ENCODE peak calls at places on chromosomes 11 and 22, in ten cellular contexts. X, G, K, Y, U, A, J, S, I and O are unnamed samples.

GRCh38 chr11:135027461-135027860 is 615.4 kb upstream of the B3GAT1 start:
- DNase-seq in S (peak; percentile 42), U (peak; percentile 38), K (peak; percentile 50), G (peak; percentile 65), Y (peak; percentile 89), I (no peak), A (no peak), J (peak; percentile 44), X (no peak), O (no peak)

GRCh38 chr11:111402411-111402810 is 23.3 kb upstream of the POU2AF1 start:
- DNase-seq in G (no peak), I (no peak), J (no peak), S (no peak), X (no peak), A (no peak), Y (no peak), K (no peak), U (no peak), O (no peak)

GRCh38 chr22:49975543-49976389 is 15.2 kb downstream of the PIM3 start:
- DNase-seq in U (no peak), Y (peak; percentile 67), S (peak; percentile 24), I (peak; percentile 50), K (no peak), J (peak; percentile 28), A (no peak), G (no peak), X (peak; percentile 41), O (peak; percentile 12)

GRCh38 chr11:123203934-123204333 is 8.9 kb upstream of the CLMP start:
- DNase-seq in U (no peak), G (no peak), J (peak; percentile 63), A (no peak), K (no peak), X (no peak), Y (no peak), S (peak; percentile 26), I (no peak), O (no peak)

GRCh38 chr22:20116376-20116950 is 559 bp downstream of the RANBP1 start:
- DNase-seq in Y (peak; percentile 20), U (no peak), I (no peak), X (no peak), G (no peak), K (no peak), J (peak; percentile 20), S (no peak), A (no peak), O (peak; percentile 39)

GRCh38 chr11:93775289-93775688 is 8.8 kb upstream of the MED17 start:
- DNase-seq in G (no peak), J (peak; percentile 27), S (no peak), U (peak; percentile 26), I (no peak), A (no peak), K (peak; percentile 48), X (peak; percentile 4), Y (peak; percentile 83), O (no peak)

GRCh38 chr11:86370171-86370570 is 4.5 kb upstream of the CCDC81 start:
- DNase-seq in A (no peak), G (no peak), U (no peak), Y (no peak), X (no peak), K (no peak), J (no peak), S (no peak), I (no peak), O (no peak)

GRCh38 chr11:107696140-107696539 is 15.7 kb downstream of the SLN start:
- DNase-seq in A (no peak), Y (no peak), U (peak; percentile 90), J (peak; percentile 95), G (no peak), I (no peak), S (peak; percentile 97), K (peak; percentile 99), X (peak; percentile 71), O (no peak)

GRCh38 chr11:34162507-34162848 is 57.0 kb downstream of the NAT10 start:
- DNase-seq in J (no peak), A (no peak), Y (no peak), S (no peak), K (no peak), U (no peak), G (no peak), X (no peak), I (no peak), O (no peak)

GRCh38 chr11:59172345-59173079 is 580 bp downstream of the DTX4 start:
- DNase-seq in X (no peak), K (peak; percentile 13), S (no peak), I (peak; percentile 50), Y (peak; percentile 52), A (peak; percentile 11), J (peak; percentile 42), U (no peak), G (no peak), O (no peak)

GRCh38 chr11:65625628-65626342 is 10.2 kb downstream of the PCNX3 start:
- DNase-seq in J (peak; percentile 65), U (peak; percentile 56), S (no peak), K (no peak), G (no peak), I (no peak), A (peak; percentile 48), X (peak; percentile 61), Y (peak; percentile 75), O (peak; percentile 70)

GRCh38 chr11:86535773-86536172 is 136.6 kb downstream of the ME3 start:
- DNase-seq in U (no peak), J (no peak), X (no peak), K (no peak), Y (no peak), A (no peak), G (no peak), S (no peak), I (no peak), O (no peak)

GRCh38 chr22:49099496-49100124 is 728.1 kb downstream of the BRD1 start:
- DNase-seq in I (peak; percentile 87), K (peak; percentile 4), Y (no peak), X (peak; percentile 53), S (no peak), G (no peak), A (no peak), J (peak; percentile 20), U (no peak), O (no peak)

GRCh38 chr22:25688627-25689026 is 53.4 kb upstream of the MYO18B start:
- DNase-seq in G (no peak), U (no peak), I (no peak), Y (no peak), X (no peak), S (no peak), A (no peak), J (no peak), K (no peak), O (no peak)

DNA sequence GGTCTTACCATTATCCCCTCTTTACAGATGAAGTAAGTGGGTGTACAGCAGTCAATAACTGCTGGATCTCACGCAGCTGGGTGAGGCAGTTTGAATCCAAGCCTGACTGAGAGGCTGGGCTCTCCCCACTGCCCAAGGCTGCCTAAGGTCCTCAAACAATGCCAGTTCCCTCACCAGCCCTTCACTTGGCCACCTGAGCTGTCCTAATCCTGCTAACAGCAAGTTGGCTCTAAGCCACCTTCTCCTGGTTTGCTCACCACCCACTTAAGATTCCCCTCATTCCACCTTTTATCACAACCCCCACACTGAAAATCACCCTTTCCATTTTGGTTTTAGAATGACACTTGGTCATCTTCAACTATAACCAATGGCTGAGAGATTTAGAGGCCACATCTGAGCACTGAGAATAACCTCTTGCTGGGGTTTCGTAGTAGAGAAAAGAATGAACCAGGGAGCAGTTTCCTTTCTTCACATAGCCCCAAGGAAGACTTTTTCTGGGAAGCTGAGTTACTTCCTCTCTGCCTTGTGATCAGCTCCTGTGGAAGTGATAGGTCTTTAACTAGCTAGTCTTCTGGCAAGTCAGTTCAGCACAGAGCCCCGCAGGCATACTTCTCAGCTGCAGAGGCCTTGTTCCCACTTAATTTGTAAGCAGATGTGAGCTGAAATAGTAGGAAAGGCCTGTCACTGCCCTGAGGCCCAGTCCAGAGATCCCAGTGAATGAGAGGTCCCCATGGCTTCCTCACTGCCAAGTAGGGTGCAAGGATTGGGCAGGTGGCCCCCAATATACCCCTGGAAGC is 57.8 kb upstream of the TTC12 start:
- DNase-seq in K (no peak), X (no peak), J (no peak), Y (no peak), U (no peak), S (peak; percentile 13), A (no peak), G (no peak), I (no peak), O (no peak)
- H3K4me1 ChIP-seq in K (no peaks in the 10 kb centered on the region), X (no peaks in the 10 kb centered on the region), J (peaks cover 7% of the 10 kb centered on the region), Y (no peaks in the 10 kb centered on the region), U (no peaks in the 10 kb centered on the region), S (no peaks in the 10 kb centered on the region), A (no peaks in the 10 kb centered on the region), G (no peaks in the 10 kb centered on the region), I (no peaks in the 10 kb centered on the region), O (peaks cover 69% of the 10 kb centered on the region)

DNA sequence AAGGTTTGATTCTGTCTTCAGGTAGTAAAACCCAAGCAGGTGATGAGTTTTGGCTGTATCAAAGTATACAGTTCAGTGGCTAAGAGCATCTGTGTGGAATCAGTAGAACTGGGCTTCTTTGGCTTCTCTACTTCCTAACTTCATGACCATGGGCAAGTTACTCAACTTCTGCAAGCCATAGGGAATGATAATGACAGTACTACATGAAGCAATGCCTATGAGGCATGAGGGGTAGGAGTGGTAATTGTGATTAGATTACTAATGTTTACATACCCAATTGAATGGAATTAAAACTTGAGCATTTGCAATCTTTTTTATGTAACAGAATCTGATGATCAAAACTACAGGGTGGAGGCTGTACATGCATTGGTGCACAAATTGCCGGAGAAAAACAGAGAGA is 164.3 kb downstream of the PGR start:
- DNase-seq in J (peak; percentile 4), I (no peak), K (no peak), U (no peak), X (no peak), S (no peak), Y (no peak), A (no peak), G (no peak), O (no peak)
- H3K4me1 ChIP-seq in J (no peaks in the 10 kb centered on the region), I (no peaks in the 10 kb centered on the region), K (peaks cover 9% of the 10 kb centered on the region), U (peaks cover 15% of the 10 kb centered on the region), X (no peaks in the 10 kb centered on the region), S (no peaks in the 10 kb centered on the region), Y (peaks cover 4% of the 10 kb centered on the region), A (no peaks in the 10 kb centered on the region), G (no peaks in the 10 kb centered on the region), O (peaks cover 21% of the 10 kb centered on the region)

DNA sequence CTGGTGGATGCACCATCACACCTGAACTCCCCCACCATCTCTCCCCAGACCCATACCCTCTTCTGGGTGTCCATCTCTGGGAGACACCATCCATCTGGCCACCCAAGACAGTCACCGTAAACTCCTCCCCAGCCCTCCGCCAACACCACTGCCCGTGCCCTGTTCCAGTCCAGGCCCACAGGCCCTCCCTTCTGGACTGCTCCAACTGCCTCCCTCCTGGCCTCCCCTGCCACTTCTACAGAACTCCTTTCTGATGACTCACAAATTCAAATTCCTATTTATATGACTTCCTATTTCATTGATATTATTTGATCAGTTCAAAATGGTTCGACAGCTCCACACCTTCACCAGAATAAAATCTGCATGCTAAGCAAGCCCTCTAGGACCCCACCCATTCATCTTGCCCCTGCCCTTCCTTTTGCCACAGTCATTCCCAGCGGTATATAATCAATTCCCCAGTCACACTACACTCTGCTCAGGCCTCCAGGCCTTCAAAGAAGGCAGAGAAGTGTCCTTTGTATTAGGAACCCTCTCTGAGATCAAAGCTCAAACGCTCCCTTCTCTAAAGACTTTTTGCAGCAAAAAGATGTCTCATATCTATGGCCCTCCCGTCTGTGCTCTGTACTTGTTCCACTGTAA is 29.1 kb downstream of the MYH9 start:
- DNase-seq in G (no peak), S (peak; percentile 69), J (peak; percentile 60), A (no peak), K (peak; percentile 43), X (no peak), Y (no peak), I (peak; percentile 79), U (no peak), O (no peak)
- H3K4me1 ChIP-seq in G (peaks cover 3% of the 10 kb centered on the region), S (peaks cover 72% of the 10 kb centered on the region), J (peaks cover 88% of the 10 kb centered on the region), A (peaks cover 98% of the 10 kb centered on the region), K (peaks cover 70% of the 10 kb centered on the region), X (peaks cover 99% of the 10 kb centered on the region), Y (peaks cover 79% of the 10 kb centered on the region), I (peaks cover 13% of the 10 kb centered on the region), U (peaks cover 92% of the 10 kb centered on the region), O (peaks cover 97% of the 10 kb centered on the region)

GRCh38 chr11:120215634-120216033 is 4.8 kb downstream of the OAF start:
- DNase-seq in Y (no peak), J (peak; percentile 75), X (no peak), I (no peak), G (no peak), A (no peak), S (peak; percentile 61), U (peak; percentile 50), K (peak; percentile 71), O (peak; percentile 57)
- H3K4me1 ChIP-seq in Y (peaks cover 17% of the 10 kb centered on the region), J (peaks cover 26% of the 10 kb centered on the region), X (peaks cover 7% of the 10 kb centered on the region), I (no peaks in the 10 kb centered on the region), G (peaks cover 26% of the 10 kb centered on the region), A (peaks cover 6% of the 10 kb centered on the region), S (peaks cover 24% of the 10 kb centered on the region), U (peaks cover 21% of the 10 kb centered on the region), K (peaks cover 38% of the 10 kb centered on the region), O (peaks cover 85% of the 10 kb centered on the region)